ENCODE peak calls at places on chromosomes 2 and 18, in eight cellular contexts. S is GM23248; D is progenitor cell of endocrine pancreas; J is HT1080; I is cardiac muscle cell; Z is stimulated activated CD4-positive, alpha-beta T cell treated with anti-CD3 and anti-CD28 coated beads, Interleukin-2, amount 100 ng/mL, for 48 hours; C is tibial artery; R is HFFc6. W is an unnamed sample.

GRCh38 chr2:95287806-95288205 is 9.3 kb upstream of the KCNIP3 start:
- DNase-seq in S (no peak), J (no peak), C (no peak), Z (no peak), I (no peak), D (no peak), R (no peak), W (no peak)

GRCh38 chr2:152740743-152741328 is 22.4 kb downstream of the ARL6IP6 start:
- DNase-seq in Z (no peak), I (peak; percentile 77), J (peak; percentile 63), R (peak; percentile 73), S (peak; percentile 77), C (no peak), D (no peak), W (peak; percentile 62)

GRCh38 chr18:22667616-22668422 is 250.1 kb upstream of the CTAGE1 start:
- DNase-seq in J (peak; percentile 94), I (peak; percentile 89), C (no peak), D (no peak), R (peak; percentile 89), S (peak; percentile 88), Z (no peak), W (peak; percentile 96)

GRCh38 chr2:98912957-98913915 is 22.8 kb downstream of the CRACDL start:
- DNase-seq in C (no peak), Z (no peak), I (peak; percentile 18), J (peak; percentile 61), R (no peak), D (no peak), S (peak; percentile 75), W (peak; percentile 54)

GRCh38 chr2:62109554-62109953 is 86.4 kb upstream of the B3GNT2 start:
- DNase-seq in D (no peak), Z (no peak), S (no peak), I (no peak), J (no peak), R (no peak), C (no peak), W (no peak)

GRCh38 chr2:109369671-109370191 is 240.7 kb downstream of the SH3RF3 start:
- DNase-seq in I (no peak), S (no peak), R (no peak), Z (no peak), J (no peak), C (no peak), D (no peak), W (no peak)

GRCh38 chr18:24380163-24380747 is 17.4 kb downstream of the OSBPL1A start:
- DNase-seq in J (no peak), Z (no peak), C (no peak), I (no peak), D (no peak), R (no peak), S (no peak), W (no peak)

GRCh38 chr2:64820901-64821300 is 167.2 kb upstream of the SERTAD2 start:
- DNase-seq in Z (no peak), J (no peak), I (no peak), R (no peak), C (no peak), D (no peak), S (no peak), W (no peak)

GRCh38 chr2:74043345-74044329 is 58.9 kb downstream of the TET3 start:
- DNase-seq in I (no peak), S (no peak), R (no peak), Z (no peak), D (no peak), J (no peak), C (no peak), W (no peak)

GRCh38 chr2:68997401-68997800 is 15.6 kb upstream of the ANTXR1 start:
- DNase-seq in Z (no peak), S (no peak), J (no peak), R (no peak), C (no peak), I (no peak), D (no peak), W (no peak)

GRCh38 chr2:215537621-215538020 is 101.8 kb upstream of the FN1 start:
- DNase-seq in D (no peak), R (peak; percentile 61), J (no peak), Z (no peak), S (peak; percentile 77), C (no peak), I (peak; percentile 87), W (peak; percentile 82)

GRCh38 chr2:108604196-108604595 is 69.9 kb downstream of the LIMS1 start:
- DNase-seq in I (no peak), C (no peak), J (no peak), S (peak; percentile 77), R (no peak), D (no peak), Z (no peak), W (peak; percentile 57)

GRCh38 chr2:51505533-51505932 is 473.6 kb upstream of the NRXN1 start:
- DNase-seq in D (no peak), Z (no peak), R (no peak), J (no peak), S (no peak), C (no peak), I (no peak), W (no peak)

GRCh38 chr2:240581811-240582210 is 4.7 kb upstream of the CAPN10 start:
- DNase-seq in R (peak; percentile 23), Z (no peak), D (no peak), S (no peak), I (no peak), C (no peak), J (no peak), W (peak; percentile 81)

GRCh38 chr2:48315847-48316194 is 214.1 kb upstream of the STON1 start:
- DNase-seq in I (no peak), J (peak; percentile 27), Z (peak; percentile 33), S (peak; percentile 37), D (no peak), R (no peak), C (no peak), W (peak; percentile 28)

GRCh38 chr2:238580486-238580885 is 153.8 kb downstream of the ASB1 start:
- DNase-seq in D (no peak), I (no peak), S (no peak), C (peak; percentile 7), Z (no peak), J (no peak), R (no peak), W (no peak)

W was measured in RPMI7951.